ENCODE peak calls at places on chromosomes 7 and 10, in four cellular contexts. One of them, this sample, is unnamed. For H3K4me1 and H3K36me3, the result is how much of the 10 kb centered on the place peaks cover.

GRCh38 chr7:140059288-140060242 is 3.2 kb downstream of the PARP12 start:
- DNase-seq in aorta: peak
- DNase-seq in neural progenitor cell: no peak
- DNase-seq in mammary epithelial cell: peak
- DNase-seq in this sample: no peak

GRCh38 chr7:83476501-83476900 is 172.4 kb downstream of the SEMA3E start:
- DNase-seq in aorta: no peak
- DNase-seq in neural progenitor cell: no peak
- DNase-seq in mammary epithelial cell: no peak
- DNase-seq in this sample: no peak

GRCh38 chr10:102452672-102453340 is 1.5 kb upstream of the C10orf95 start:
- DNase-seq in aorta: peak
- DNase-seq in neural progenitor cell: no peak
- DNase-seq in mammary epithelial cell: peak
- DNase-seq in this sample: no peak

GRCh38 chr10:17504547-17505245 is 50.3 kb upstream of the ST8SIA6 start:
- DNase-seq in aorta: no peak
- DNase-seq in neural progenitor cell: no peak
- DNase-seq in mammary epithelial cell: no peak
- DNase-seq in this sample: no peak

GRCh38 chr7:74272305-74273038 is 16.7 kb upstream of the CLIP2 start:
- DNase-seq in aorta: peak
- DNase-seq in neural progenitor cell: no peak
- DNase-seq in mammary epithelial cell: peak
- DNase-seq in this sample: no peak

GRCh38 chr7:17583786-17584185 is 285.3 kb downstream of the AHR start:
- DNase-seq in aorta: no peak
- DNase-seq in neural progenitor cell: no peak
- DNase-seq in mammary epithelial cell: peak
- DNase-seq in this sample: no peak

GRCh38 chr7:39951156-39951942 is 1.3 kb downstream of the CDK13 start:
- DNase-seq in aorta: peak
- DNase-seq in neural progenitor cell: peak
- DNase-seq in mammary epithelial cell: peak
- DNase-seq in this sample: peak

GRCh38 chr10:60238408-60239100 is 151.1 kb downstream of the ANK3 start:
- DNase-seq in aorta: peak
- DNase-seq in neural progenitor cell: peak
- DNase-seq in mammary epithelial cell: peak
- DNase-seq in this sample: peak

GRCh38 chr7:139046143-139046542 is 10.3 kb upstream of the ZC3HAV1L start:
- DNase-seq in aorta: no peak
- DNase-seq in neural progenitor cell: no peak
- DNase-seq in mammary epithelial cell: no peak
- DNase-seq in this sample: no peak

GRCh38 chr10:1172256-1172975 is 116.2 kb downstream of the WDR37 start:
- DNase-seq in aorta: no peak
- DNase-seq in neural progenitor cell: no peak
- DNase-seq in mammary epithelial cell: no peak
- DNase-seq in this sample: no peak

GRCh38 chr7:4613855-4614548 is 68.1 kb upstream of the FOXK1 start:
- DNase-seq in aorta: peak
- DNase-seq in neural progenitor cell: no peak
- DNase-seq in mammary epithelial cell: peak
- DNase-seq in this sample: no peak

GRCh38 chr7:156147771-156148504 is 335.7 kb upstream of the SHH start:
- DNase-seq in aorta: no peak
- DNase-seq in neural progenitor cell: no peak
- DNase-seq in mammary epithelial cell: no peak
- DNase-seq in this sample: no peak

GRCh38 chr7:95205821-95206220 is 118.5 kb downstream of the PON1 start:
- DNase-seq in aorta: no peak
- DNase-seq in neural progenitor cell: no peak
- DNase-seq in mammary epithelial cell: peak
- DNase-seq in this sample: peak

GRCh38 chr7:23105086-23105643 is 420 bp upstream of the KLHL7 start:
- DNase-seq in aorta: no peak
- DNase-seq in neural progenitor cell: no peak
- DNase-seq in mammary epithelial cell: no peak
- DNase-seq in this sample: no peak

GRCh38 chr10:12201543-12201942 is 5.6 kb downstream of the CDC123 start:
- DNase-seq in aorta: no peak
- DNase-seq in neural progenitor cell: no peak
- DNase-seq in mammary epithelial cell: no peak
- DNase-seq in this sample: no peak

GRCh38 chr10:96491303-96491702 is 22.4 kb downstream of the TLL2 start:
- DNase-seq in aorta: no peak
- DNase-seq in neural progenitor cell: no peak
- DNase-seq in mammary epithelial cell: no peak
- DNase-seq in this sample: no peak

GRCh38 chr7:115299379-115300038 is 377.6 kb downstream of the MDFIC start:
- DNase-seq in aorta: no peak
- DNase-seq in neural progenitor cell: no peak
- DNase-seq in mammary epithelial cell: no peak
- DNase-seq in this sample: no peak

GRCh38 chr10:117518246-117518645 is 24.3 kb upstream of the EMX2 start:
- DNase-seq in aorta: no peak
- DNase-seq in neural progenitor cell: no peak
- DNase-seq in mammary epithelial cell: no peak
- DNase-seq in this sample: no peak

GRCh38 chr10:90947025-90947960 is 26.4 kb upstream of the ANKRD1 start:
- DNase-seq in aorta: no peak
- DNase-seq in neural progenitor cell: no peak
- DNase-seq in mammary epithelial cell: no peak
- DNase-seq in this sample: no peak

GRCh38 chr10:59433720-59434428 is 71.5 kb upstream of the FAM13C start:
- DNase-seq in aorta: no peak
- DNase-seq in neural progenitor cell: no peak
- DNase-seq in mammary epithelial cell: peak
- DNase-seq in this sample: no peak

DNA sequence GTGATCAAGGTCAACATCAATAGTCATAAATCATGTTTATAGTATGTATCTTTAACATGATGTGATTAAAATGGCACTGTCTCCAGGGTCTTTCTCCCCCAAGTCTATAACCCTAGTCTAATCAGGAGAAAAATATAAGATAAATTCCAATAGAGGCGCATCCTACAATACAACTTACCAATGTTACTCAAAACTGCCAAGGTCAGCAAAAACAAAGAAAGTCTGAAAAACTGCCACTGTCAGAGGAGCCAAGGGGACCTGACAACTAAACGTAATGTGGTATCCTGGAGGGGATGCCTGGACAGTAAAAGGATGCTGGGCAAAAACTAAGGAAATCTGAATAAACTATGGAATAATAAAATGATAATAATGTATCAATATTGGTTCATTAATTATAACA is 63.9 kb downstream of the TPK1 start:
- DNase-seq in aorta: no peak
- DNase-seq in neural progenitor cell: no peak
- DNase-seq in mammary epithelial cell: no peak
- DNase-seq in this sample: no peak
- H3K4me1 ChIP-seq in aorta: under half
- H3K4me1 ChIP-seq in neural progenitor cell: under half
- H3K4me1 ChIP-seq in mammary epithelial cell: under half
- H3K4me1 ChIP-seq in this sample: under half

DNA sequence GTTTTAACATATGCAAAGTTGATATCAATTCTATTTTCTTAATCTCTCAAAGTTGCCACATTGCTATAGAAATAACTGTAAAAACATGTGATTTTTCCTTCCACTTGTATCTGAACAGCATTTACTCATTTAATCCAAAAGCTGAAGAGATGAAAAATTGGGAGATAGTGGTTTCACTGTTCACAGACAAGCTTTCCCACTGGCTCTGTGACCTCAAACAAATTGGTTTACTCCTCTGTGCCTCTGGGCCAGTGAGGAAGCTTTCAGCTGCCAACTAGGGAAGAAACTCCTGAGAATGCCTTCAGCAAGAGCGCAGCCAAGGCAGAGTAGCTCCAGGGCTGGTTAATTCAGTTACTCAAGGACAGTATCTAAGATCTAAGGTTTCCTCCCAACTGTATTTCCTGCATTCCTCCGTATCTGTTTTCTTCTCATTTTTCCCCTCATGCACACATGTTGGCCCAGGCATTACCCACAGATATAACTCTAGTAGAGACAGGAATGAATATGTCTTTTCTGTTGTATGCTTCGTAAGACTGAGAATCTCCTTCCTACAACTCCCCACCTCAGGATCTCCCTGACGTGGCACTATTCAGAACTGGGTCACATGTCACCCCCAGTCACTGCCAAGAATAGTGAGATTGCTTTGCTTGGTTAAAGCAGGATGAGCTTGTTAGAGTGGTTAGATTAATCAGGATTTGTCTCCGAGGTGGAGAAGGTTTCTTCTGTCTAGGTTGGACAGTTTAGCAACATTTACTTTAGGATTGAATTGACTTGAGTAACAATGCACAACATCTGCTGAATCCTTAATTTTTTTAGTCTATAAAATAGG is 315.7 kb downstream of the NRG3 start:
- DNase-seq in aorta: peak
- DNase-seq in neural progenitor cell: no peak
- DNase-seq in mammary epithelial cell: no peak
- DNase-seq in this sample: no peak
- H3K4me3 ChIP-seq in aorta: no peak
- H3K4me3 ChIP-seq in neural progenitor cell: no peak
- H3K4me3 ChIP-seq in mammary epithelial cell: no peak
- H3K4me3 ChIP-seq in this sample: no peak

GRCh38 chr7:1540391-1541271 is 10.1 kb downstream of the MAFK start:
- DNase-seq in aorta: peak
- DNase-seq in neural progenitor cell: no peak
- DNase-seq in mammary epithelial cell: no peak
- DNase-seq in this sample: no peak
- H3K36me3 ChIP-seq in aorta: under half
- H3K36me3 ChIP-seq in neural progenitor cell: under half
- H3K36me3 ChIP-seq in mammary epithelial cell: under half
- H3K36me3 ChIP-seq in this sample: under half

DNA sequence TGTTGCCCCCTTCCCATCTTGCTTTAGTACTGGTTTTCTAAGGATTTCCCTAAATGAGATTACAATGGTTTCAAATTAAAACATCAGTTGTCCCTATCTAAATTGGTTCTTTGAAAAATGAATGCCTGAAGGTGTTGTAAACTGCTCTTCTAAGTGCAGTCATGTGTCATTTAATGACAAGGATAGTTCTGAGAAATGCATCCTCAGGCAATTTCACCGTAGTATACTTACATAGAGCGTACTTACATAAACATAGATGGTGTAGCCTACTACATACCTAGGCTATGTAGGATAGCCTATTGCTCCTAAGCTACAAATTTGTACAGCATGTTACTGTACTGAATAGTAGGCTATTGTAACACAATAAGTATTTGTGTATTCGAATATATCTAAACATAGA is 278.1 kb downstream of the MAGI2 start:
- DNase-seq in aorta: no peak
- DNase-seq in neural progenitor cell: no peak
- DNase-seq in mammary epithelial cell: no peak
- DNase-seq in this sample: no peak
- H3K4me1 ChIP-seq in aorta: under half
- H3K4me1 ChIP-seq in neural progenitor cell: under half
- H3K4me1 ChIP-seq in mammary epithelial cell: under half
- H3K4me1 ChIP-seq in this sample: under half

GRCh38 chr10:122261584-122261983 is 9.5 kb upstream of the BTBD16 start:
- DNase-seq in aorta: no peak
- DNase-seq in neural progenitor cell: no peak
- DNase-seq in mammary epithelial cell: no peak
- DNase-seq in this sample: no peak

GRCh38 chr10:122259075-122259466 is 12.0 kb upstream of the BTBD16 start:
- DNase-seq in aorta: no peak
- DNase-seq in neural progenitor cell: no peak
- DNase-seq in mammary epithelial cell: no peak
- DNase-seq in this sample: no peak

GRCh38 chr10:122257041-122257440 is 14.1 kb upstream of the BTBD16 start:
- DNase-seq in aorta: no peak
- DNase-seq in neural progenitor cell: no peak
- DNase-seq in mammary epithelial cell: no peak
- DNase-seq in this sample: no peak

GRCh38 chr10:122255509-122256301 is 15.4 kb upstream of the BTBD16 start:
- DNase-seq in aorta: no peak
- DNase-seq in neural progenitor cell: no peak
- DNase-seq in mammary epithelial cell: no peak
- DNase-seq in this sample: no peak

DNA sequence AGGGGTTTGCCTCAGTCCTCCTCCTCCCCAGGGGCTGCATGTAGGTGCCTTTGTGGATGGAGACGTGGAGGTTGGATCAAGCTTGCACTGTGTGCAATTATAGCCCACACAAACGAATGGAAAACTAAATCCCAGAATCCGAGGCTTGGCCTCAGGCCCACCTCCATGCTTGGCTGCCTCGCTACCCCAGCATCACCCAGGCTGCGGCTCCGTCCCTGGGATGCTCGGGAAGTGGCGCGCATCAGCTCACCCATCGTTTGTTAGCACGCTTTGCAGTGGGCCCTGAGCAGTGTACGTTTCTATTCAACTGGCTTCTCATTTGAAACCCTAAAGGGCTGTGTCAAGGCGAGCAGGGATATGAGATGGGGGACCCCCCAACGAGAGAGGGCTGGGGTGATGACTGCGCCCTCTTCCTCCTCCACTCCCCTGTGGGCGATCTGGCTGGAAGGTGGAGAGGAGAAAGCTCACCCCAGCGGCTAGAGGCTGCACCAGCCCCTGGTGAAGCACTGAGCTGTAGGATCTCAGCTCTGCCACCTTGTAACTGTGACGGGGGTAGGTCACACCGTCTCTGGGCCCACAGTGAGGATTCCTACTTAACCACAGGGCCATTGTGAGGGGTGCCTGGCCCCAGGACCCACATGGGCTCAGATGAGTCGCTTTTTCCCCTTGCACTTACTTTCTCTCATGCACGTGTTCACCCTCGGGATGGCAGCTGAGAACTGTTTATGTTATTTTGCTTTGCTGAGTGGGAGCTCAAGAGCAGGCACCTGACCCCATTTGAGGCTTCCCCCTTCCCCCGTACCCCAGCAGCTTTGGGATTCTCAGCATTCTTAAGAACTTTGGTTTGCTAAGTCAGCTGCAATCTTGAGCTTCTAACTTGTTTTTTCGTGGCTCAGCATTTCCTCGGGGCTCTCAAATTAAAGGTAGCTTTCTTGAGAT is 12.7 kb upstream of the BTBD16 start:
- DNase-seq in aorta: no peak
- DNase-seq in neural progenitor cell: no peak
- DNase-seq in mammary epithelial cell: no peak
- DNase-seq in this sample: no peak
- H3K4me3 ChIP-seq in aorta: no peak
- H3K4me3 ChIP-seq in neural progenitor cell: no peak
- H3K4me3 ChIP-seq in mammary epithelial cell: no peak
- H3K4me3 ChIP-seq in this sample: no peak

GRCh38 chr7:117238937-117239336 is 83.9 kb downstream of the WNT2 start:
- DNase-seq in aorta: no peak
- DNase-seq in neural progenitor cell: no peak
- DNase-seq in mammary epithelial cell: no peak
- DNase-seq in this sample: no peak

GRCh38 chr7:117237646-117238045 is 85.2 kb downstream of the WNT2 start:
- DNase-seq in aorta: no peak
- DNase-seq in neural progenitor cell: no peak
- DNase-seq in mammary epithelial cell: no peak
- DNase-seq in this sample: no peak

GRCh38 chr7:117238472-117238871 is 84.4 kb downstream of the WNT2 start:
- DNase-seq in aorta: no peak
- DNase-seq in neural progenitor cell: no peak
- DNase-seq in mammary epithelial cell: no peak
- DNase-seq in this sample: no peak

GRCh38 chr7:117241088-117241487 is 81.8 kb downstream of the WNT2 start:
- DNase-seq in aorta: no peak
- DNase-seq in neural progenitor cell: no peak
- DNase-seq in mammary epithelial cell: no peak
- DNase-seq in this sample: no peak
- H3K36me3 ChIP-seq in aorta: under half
- H3K36me3 ChIP-seq in neural progenitor cell: under half
- H3K36me3 ChIP-seq in mammary epithelial cell: under half
- H3K36me3 ChIP-seq in this sample: under half

GRCh38 chr10:93420091-93420490 is 62.0 kb downstream of the MYOF start:
- DNase-seq in aorta: no peak
- DNase-seq in neural progenitor cell: peak
- DNase-seq in mammary epithelial cell: no peak
- DNase-seq in this sample: no peak
- H3K4me1 ChIP-seq in aorta: under half
- H3K4me1 ChIP-seq in neural progenitor cell: under half
- H3K4me1 ChIP-seq in mammary epithelial cell: under half
- H3K4me1 ChIP-seq in this sample: under half

This sample was measured in HAP-1.